ENCODE peak calls at places on chromosomes 3 and 15, in nine cellular contexts. One of them, this sample, is unnamed.

GRCh38 chr3:185216587-185216918 is 37.3 kb downstream of the EHHADH start:
- DNase-seq in AG04450: no peak
- DNase-seq in HL-60: no peak
- DNase-seq in cardiac fibroblast: peak
- DNase-seq in vagina: no peak
- DNase-seq in A549: no peak
- DNase-seq in body of pancreas: peak
- DNase-seq in psoas muscle: no peak
- DNase-seq in HepG2: peak
- DNase-seq in this sample: no peak

GRCh38 chr15:90266485-90266884 is 1.0 kb downstream of the NGRN start:
- DNase-seq in AG04450: no peak
- DNase-seq in cardiac fibroblast: peak
- DNase-seq in HepG2: no peak
- DNase-seq in vagina: no peak
- DNase-seq in HL-60: no peak
- DNase-seq in body of pancreas: no peak
- DNase-seq in A549: no peak
- DNase-seq in psoas muscle: no peak
- DNase-seq in this sample: no peak

GRCh38 chr3:186492594-186492993 is 51.6 kb downstream of the CRYGS start:
- DNase-seq in vagina: peak
- DNase-seq in AG04450: no peak
- DNase-seq in psoas muscle: no peak
- DNase-seq in body of pancreas: peak
- DNase-seq in HepG2: no peak
- DNase-seq in A549: no peak
- DNase-seq in HL-60: no peak
- DNase-seq in cardiac fibroblast: peak
- DNase-seq in this sample: no peak

GRCh38 chr3:46970391-46971091 is 6.0 kb downstream of the CCDC12 start:
- DNase-seq in vagina: no peak
- DNase-seq in AG04450: no peak
- DNase-seq in psoas muscle: peak
- DNase-seq in cardiac fibroblast: no peak
- DNase-seq in A549: peak
- DNase-seq in HepG2: peak
- DNase-seq in HL-60: no peak
- DNase-seq in body of pancreas: peak
- DNase-seq in this sample: no peak

GRCh38 chr3:17151598-17152373 is 267.0 kb downstream of the PLCL2 start:
- DNase-seq in A549: no peak
- DNase-seq in AG04450: no peak
- DNase-seq in HL-60: no peak
- DNase-seq in vagina: no peak
- DNase-seq in body of pancreas: no peak
- DNase-seq in HepG2: no peak
- DNase-seq in cardiac fibroblast: no peak
- DNase-seq in psoas muscle: peak
- DNase-seq in this sample: no peak

GRCh38 chr3:66098436-66098835 is 59.7 kb upstream of the MAGI1 start:
- DNase-seq in AG04450: peak
- DNase-seq in cardiac fibroblast: peak
- DNase-seq in A549: no peak
- DNase-seq in psoas muscle: no peak
- DNase-seq in HepG2: no peak
- DNase-seq in HL-60: no peak
- DNase-seq in vagina: no peak
- DNase-seq in body of pancreas: no peak
- DNase-seq in this sample: no peak

GRCh38 chr3:112688085-112688769 is 47.3 kb upstream of the CCDC80 start:
- DNase-seq in cardiac fibroblast: no peak
- DNase-seq in HepG2: no peak
- DNase-seq in AG04450: no peak
- DNase-seq in body of pancreas: no peak
- DNase-seq in psoas muscle: no peak
- DNase-seq in A549: peak
- DNase-seq in vagina: no peak
- DNase-seq in HL-60: no peak
- DNase-seq in this sample: no peak

GRCh38 chr3:50656417-50657195 is 18.1 kb upstream of the DOCK3 start:
- DNase-seq in psoas muscle: no peak
- DNase-seq in A549: no peak
- DNase-seq in cardiac fibroblast: no peak
- DNase-seq in vagina: no peak
- DNase-seq in body of pancreas: no peak
- DNase-seq in HL-60: no peak
- DNase-seq in AG04450: no peak
- DNase-seq in HepG2: no peak
- DNase-seq in this sample: no peak

GRCh38 chr15:67869700-67870099 is 29.9 kb upstream of the RNU6-1 start:
- DNase-seq in psoas muscle: no peak
- DNase-seq in AG04450: no peak
- DNase-seq in HepG2: no peak
- DNase-seq in body of pancreas: no peak
- DNase-seq in vagina: no peak
- DNase-seq in HL-60: no peak
- DNase-seq in A549: no peak
- DNase-seq in cardiac fibroblast: no peak
- DNase-seq in this sample: no peak

GRCh38 chr3:632571-633170 is 436.1 kb downstream of the CHL1 start:
- DNase-seq in AG04450: no peak
- DNase-seq in body of pancreas: peak
- DNase-seq in cardiac fibroblast: peak
- DNase-seq in HL-60: peak
- DNase-seq in psoas muscle: no peak
- DNase-seq in HepG2: peak
- DNase-seq in A549: peak
- DNase-seq in vagina: no peak
- DNase-seq in this sample: no peak

GRCh38 chr15:42890161-42890913 is 30.2 kb downstream of the TTBK2 start:
- DNase-seq in vagina: no peak
- DNase-seq in cardiac fibroblast: peak
- DNase-seq in body of pancreas: no peak
- DNase-seq in psoas muscle: no peak
- DNase-seq in HepG2: peak
- DNase-seq in A549: peak
- DNase-seq in AG04450: peak
- DNase-seq in HL-60: no peak
- DNase-seq in this sample: no peak

DNA sequence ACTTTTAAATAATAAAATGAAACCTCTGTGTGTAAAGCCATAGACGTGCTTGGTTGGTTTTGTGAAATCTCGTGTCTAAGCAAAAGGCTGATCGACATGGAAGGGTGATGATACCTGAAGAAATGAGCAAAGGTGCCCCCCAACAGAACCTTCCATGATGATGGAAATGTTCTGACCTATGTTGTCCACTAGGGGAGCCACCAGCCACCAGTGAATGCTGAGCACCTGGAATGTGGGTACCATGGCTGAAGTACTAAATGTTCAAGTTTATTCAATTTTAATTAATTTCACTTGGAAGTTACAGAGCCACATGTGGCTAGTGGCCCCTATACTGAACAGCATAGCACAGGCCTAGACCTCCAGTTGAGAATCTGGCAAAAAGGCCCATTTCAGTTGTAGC is 158.8 kb downstream of the POLR2M start:
- DNase-seq in vagina: no peak
- DNase-seq in cardiac fibroblast: peak
- DNase-seq in HL-60: no peak
- DNase-seq in HepG2: no peak
- DNase-seq in AG04450: no peak
- DNase-seq in psoas muscle: no peak
- DNase-seq in A549: peak
- DNase-seq in body of pancreas: no peak
- DNase-seq in this sample: no peak
- TF ChIP-seq CTCF in vagina: no peak
- TF ChIP-seq CTCF in cardiac fibroblast: peak
- TF ChIP-seq CTCF in HL-60: no peak
- TF ChIP-seq CTCF in HepG2: peak
- TF ChIP-seq CTCF in AG04450: peak
- TF ChIP-seq CTCF in psoas muscle: no peak
- TF ChIP-seq CTCF in A549: peak
- TF ChIP-seq CTCF in body of pancreas: peak
- TF ChIP-seq CTCF in this sample: peak

GRCh38 chr15:60737217-60737616 is 258.3 kb upstream of the ICE2 start:
- DNase-seq in vagina: no peak
- DNase-seq in HL-60: no peak
- DNase-seq in HepG2: no peak
- DNase-seq in psoas muscle: no peak
- DNase-seq in A549: no peak
- DNase-seq in cardiac fibroblast: no peak
- DNase-seq in AG04450: no peak
- DNase-seq in body of pancreas: no peak
- DNase-seq in this sample: no peak
- TF ChIP-seq CTCF in vagina: no peak
- TF ChIP-seq CTCF in HL-60: no peak
- TF ChIP-seq CTCF in HepG2: peak
- TF ChIP-seq CTCF in psoas muscle: no peak
- TF ChIP-seq CTCF in A549: no peak
- TF ChIP-seq CTCF in cardiac fibroblast: no peak
- TF ChIP-seq CTCF in AG04450: no peak
- TF ChIP-seq CTCF in body of pancreas: no peak
- TF ChIP-seq CTCF in this sample: no peak

DNA sequence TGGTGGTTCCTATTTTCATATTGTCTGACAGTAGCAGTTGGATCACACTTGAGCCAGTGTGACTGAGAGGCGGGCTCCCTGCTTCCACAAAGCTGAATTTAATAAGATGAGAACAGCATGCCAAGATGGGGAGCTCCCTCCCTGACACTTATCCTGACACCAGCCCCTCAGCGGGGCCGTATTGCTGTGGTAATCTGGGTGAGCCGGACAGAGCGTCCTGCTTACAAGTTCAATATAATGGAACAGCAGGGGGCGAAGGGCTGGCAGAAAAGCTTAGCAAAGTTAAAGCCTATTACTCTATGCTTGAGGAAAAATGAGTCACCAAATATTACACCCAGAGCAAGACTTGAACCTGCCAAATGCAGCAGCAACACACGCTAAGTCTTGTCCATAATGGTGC is 163.9 kb upstream of the CMC1 start:
- DNase-seq in vagina: no peak
- DNase-seq in AG04450: no peak
- DNase-seq in body of pancreas: peak
- DNase-seq in cardiac fibroblast: peak
- DNase-seq in psoas muscle: peak
- DNase-seq in HepG2: peak
- DNase-seq in HL-60: no peak
- DNase-seq in A549: peak
- DNase-seq in this sample: no peak
- TF ChIP-seq CTCF in vagina: no peak
- TF ChIP-seq CTCF in AG04450: peak
- TF ChIP-seq CTCF in body of pancreas: no peak
- TF ChIP-seq CTCF in cardiac fibroblast: peak
- TF ChIP-seq CTCF in psoas muscle: no peak
- TF ChIP-seq CTCF in HepG2: peak
- TF ChIP-seq CTCF in HL-60: no peak
- TF ChIP-seq CTCF in A549: no peak
- TF ChIP-seq CTCF in this sample: no peak

GRCh38 chr3:78858165-78858564 is 909.6 kb downstream of the ROBO1 start:
- DNase-seq in A549: no peak
- DNase-seq in AG04450: no peak
- DNase-seq in cardiac fibroblast: peak
- DNase-seq in body of pancreas: no peak
- DNase-seq in HL-60: no peak
- DNase-seq in psoas muscle: no peak
- DNase-seq in HepG2: no peak
- DNase-seq in vagina: no peak
- DNase-seq in this sample: no peak
- TF ChIP-seq CTCF in A549: no peak
- TF ChIP-seq CTCF in AG04450: no peak
- TF ChIP-seq CTCF in cardiac fibroblast: no peak
- TF ChIP-seq CTCF in body of pancreas: no peak
- TF ChIP-seq CTCF in HL-60: no peak
- TF ChIP-seq CTCF in psoas muscle: no peak
- TF ChIP-seq CTCF in HepG2: no peak
- TF ChIP-seq CTCF in vagina: no peak
- TF ChIP-seq CTCF in this sample: no peak

GRCh38 chr3:59970796-59971195 is 921.0 kb upstream of the CFAP20DC start:
- DNase-seq in vagina: no peak
- DNase-seq in HL-60: no peak
- DNase-seq in body of pancreas: no peak
- DNase-seq in AG04450: no peak
- DNase-seq in HepG2: no peak
- DNase-seq in cardiac fibroblast: no peak
- DNase-seq in A549: no peak
- DNase-seq in psoas muscle: no peak
- DNase-seq in this sample: no peak

GRCh38 chr3:59970384-59970783 is 920.6 kb upstream of the CFAP20DC start:
- DNase-seq in HepG2: no peak
- DNase-seq in AG04450: no peak
- DNase-seq in A549: no peak
- DNase-seq in psoas muscle: no peak
- DNase-seq in HL-60: no peak
- DNase-seq in vagina: no peak
- DNase-seq in body of pancreas: no peak
- DNase-seq in cardiac fibroblast: no peak
- DNase-seq in this sample: no peak

GRCh38 chr3:59968510-59968909 is 918.7 kb upstream of the CFAP20DC start:
- DNase-seq in body of pancreas: no peak
- DNase-seq in AG04450: no peak
- DNase-seq in psoas muscle: no peak
- DNase-seq in A549: no peak
- DNase-seq in vagina: no peak
- DNase-seq in HepG2: no peak
- DNase-seq in cardiac fibroblast: no peak
- DNase-seq in HL-60: no peak
- DNase-seq in this sample: no peak
- TF ChIP-seq CTCF in body of pancreas: no peak
- TF ChIP-seq CTCF in AG04450: no peak
- TF ChIP-seq CTCF in psoas muscle: no peak
- TF ChIP-seq CTCF in A549: no peak
- TF ChIP-seq CTCF in vagina: no peak
- TF ChIP-seq CTCF in HepG2: no peak
- TF ChIP-seq CTCF in cardiac fibroblast: no peak
- TF ChIP-seq CTCF in HL-60: no peak
- TF ChIP-seq CTCF in this sample: peak